ENCODE peak calls at places on chromosome 9, in ten cellular contexts. P is RWPE1, Y is brain microvascular endothelial cell, X is GM23338, V is AG09309, U is AG10803, Q is cardiac muscle cell, L is WTC11, O is epithelial cell of esophagus, B is AG09319. C is an unnamed sample.

GRCh38 chr9:2128611-2129010 is 113.5 kb downstream of the SMARCA2 start:
- DNase-seq in O (no peak), B (no peak), L (no peak), X (no peak), U (no peak), Y (no peak), V (no peak), P (no peak), Q (no peak), C (no peak)

GRCh38 chr9:120152295-120152694 is 427.7 kb downstream of the CDK5RAP2 start:
- DNase-seq in Q (peak), Y (no peak), L (peak), X (peak), B (no peak), V (no peak), O (no peak), U (no peak), P (no peak), C (no peak)

GRCh38 chr9:21871256-21871975 is 69.0 kb downstream of the MTAP start:
- DNase-seq in U (no peak), B (no peak), X (no peak), Q (no peak), V (no peak), Y (no peak), O (peak), L (no peak), P (no peak), C (no peak)

GRCh38 chr9:97660847-97661246 is 27.2 kb downstream of the NCBP1 start:
- DNase-seq in V (no peak), Y (no peak), B (no peak), X (no peak), P (no peak), U (no peak), O (no peak), L (no peak), Q (peak), C (no peak)

GRCh38 chr9:96408409-96409280 is 9.5 kb downstream of the ZNF367 start:
- DNase-seq in U (no peak), Q (no peak), B (no peak), V (no peak), X (no peak), Y (no peak), P (no peak), O (no peak), L (no peak), C (no peak)

GRCh38 chr9:123702477-123702876 is 227.4 kb downstream of the DENND1A start:
- DNase-seq in O (no peak), B (no peak), Y (no peak), U (no peak), P (no peak), Q (no peak), X (no peak), V (no peak), L (no peak), C (no peak)

GRCh38 chr9:133526721-133527321 is 2.1 kb upstream of the MYMK start:
- DNase-seq in L (peak), O (no peak), X (peak), U (no peak), P (no peak), V (no peak), Y (no peak), Q (no peak), B (no peak), C (no peak)

GRCh38 chr9:5514608-5515260 is 4.4 kb downstream of the PDCD1LG2 start:
- DNase-seq in O (no peak), U (no peak), Q (no peak), B (no peak), Y (no peak), P (no peak), V (no peak), L (no peak), X (no peak), C (no peak)

GRCh38 chr9:115891929-115892328 is 261.7 kb upstream of the PAPPA start:
- DNase-seq in Y (peak), L (no peak), P (no peak), O (peak), U (peak), Q (peak), X (no peak), V (peak), B (peak), C (peak)

GRCh38 chr9:18723366-18723765 is 249.4 kb downstream of the ADAMTSL1 start:
- DNase-seq in U (no peak), P (no peak), Q (no peak), L (no peak), V (no peak), O (no peak), X (no peak), B (no peak), Y (no peak), C (no peak)

GRCh38 chr9:103068666-103069207 is 73.6 kb downstream of the CYLC2 start:
- DNase-seq in B (no peak), U (no peak), O (no peak), L (no peak), Q (no peak), Y (peak), X (no peak), P (no peak), V (no peak), C (no peak)

GRCh38 chr9:89883401-89884341 is 278.9 kb downstream of the GADD45G start:
- DNase-seq in O (no peak), L (no peak), B (no peak), X (no peak), P (no peak), V (no peak), Q (no peak), Y (no peak), U (no peak), C (no peak)

GRCh38 chr9:105297442-105298097 is 53.1 kb downstream of the SLC44A1 start:
- DNase-seq in O (no peak), Y (no peak), U (no peak), V (no peak), P (no peak), L (no peak), Q (peak), B (no peak), X (peak), C (no peak)

GRCh38 chr9:14349141-14349817 is 35.3 kb upstream of the NFIB start:
- DNase-seq in V (no peak), Y (no peak), B (no peak), P (no peak), X (no peak), L (no peak), U (no peak), Q (peak), O (no peak), C (no peak)

GRCh38 chr9:80931163-80931562 is 758.2 kb downstream of the TLE1 start:
- DNase-seq in B (no peak), L (no peak), Y (no peak), U (no peak), V (no peak), Q (no peak), P (no peak), X (no peak), O (no peak), C (no peak)

GRCh38 chr9:110015759-110016158 is 192.2 kb downstream of the C9orf152 start:
- DNase-seq in L (no peak), Y (peak), V (no peak), O (peak), B (no peak), X (no peak), Q (peak), U (peak), P (peak), C (peak)

GRCh38 chr9:99821187-99822095 is at the start of gene NR4A3:
- DNase-seq in B (peak), Y (peak), V (peak), O (peak), L (peak), X (peak), P (peak), U (peak), Q (peak), C (peak)

GRCh38 chr9:99824378-99825157 is 2.9 kb downstream of the NR4A3 start:
- DNase-seq in B (no peak), Q (peak), Y (peak), U (peak), O (peak), X (peak), V (no peak), L (peak), P (peak), C (peak)

GRCh38 chr9:99822096-99822595 is 461 bp downstream of the NR4A3 start:
- DNase-seq in O (peak), X (no peak), V (no peak), Y (no peak), Q (no peak), U (peak), B (no peak), P (peak), L (no peak), C (no peak)

GRCh38 chr9:99823392-99824377 is 2.0 kb downstream of the NR4A3 start:
- DNase-seq in L (peak), B (no peak), O (peak), P (peak), X (peak), Q (peak), U (peak), V (no peak), Y (peak), C (peak)

GRCh38 chr9:99822596-99823391 is 1.1 kb downstream of the NR4A3 start:
- DNase-seq in V (no peak), B (no peak), U (peak), L (peak), P (peak), O (peak), Y (peak), X (peak), Q (peak), C (peak)
- TF ChIP-seq CTCF in V (no peak), B (no peak), U (no peak), L (no peak), P (no peak), O (no peak), Y (no peak), X (no peak), Q (no peak), C (no peak)

DNA sequence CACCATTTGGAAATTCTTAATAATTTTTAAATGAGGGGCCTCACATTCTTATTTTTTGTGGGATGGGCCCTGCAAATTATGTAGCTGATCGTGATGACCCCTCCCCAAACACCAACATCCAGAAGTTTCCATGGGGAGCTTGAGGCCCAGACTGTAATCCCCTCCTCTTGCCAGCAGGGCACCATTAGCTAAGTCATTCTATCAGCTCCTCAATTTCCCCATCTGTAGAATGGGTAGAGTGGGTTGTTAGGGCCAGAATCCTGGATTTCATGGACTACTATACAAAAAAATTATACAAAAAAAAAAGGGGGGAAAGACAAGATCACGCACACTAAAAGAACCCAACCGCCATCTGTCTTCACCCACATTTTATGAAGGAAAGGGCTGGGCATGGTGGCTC is 38.4 kb downstream of the SHB start:
- DNase-seq in B (no peak), X (no peak), Q (no peak), P (no peak), U (no peak), L (no peak), O (no peak), V (no peak), Y (no peak), C (no peak)
- TF ChIP-seq CTCF in B (no peak), X (no peak), Q (no peak), P (no peak), U (peak), L (no peak), O (peak), V (no peak), Y (peak), C (peak)

DNA sequence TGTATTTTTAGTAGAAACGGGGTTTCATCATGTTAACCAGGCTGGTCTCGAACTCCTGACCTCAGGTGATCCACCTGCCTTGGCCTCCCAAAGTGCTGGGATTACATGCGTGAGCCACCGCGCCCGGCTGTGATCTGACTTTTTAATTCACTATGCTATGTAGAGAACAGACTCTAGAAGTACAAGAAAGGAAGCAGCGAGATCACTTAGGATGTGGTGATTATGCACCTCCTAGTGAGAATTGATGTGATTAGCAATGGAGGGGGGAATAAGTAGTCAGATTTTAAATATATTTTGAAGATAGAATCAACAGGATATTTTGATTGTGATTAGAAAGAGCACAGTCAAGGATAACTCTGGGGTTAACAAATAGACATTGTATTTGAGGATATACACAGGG is 36.3 kb downstream of the GAPVD1 start:
- DNase-seq in Y (no peak), O (no peak), B (no peak), Q (no peak), X (no peak), U (no peak), L (no peak), P (no peak), V (no peak), C (no peak)
- TF ChIP-seq CTCF in Y (no peak), O (no peak), B (no peak), Q (no peak), X (no peak), U (no peak), L (no peak), P (no peak), V (no peak), C (no peak)

GRCh38 chr9:127424669-127424986 is 446 bp downstream of the ZNF79 start:
- DNase-seq in O (no peak), P (no peak), X (no peak), Q (no peak), L (no peak), Y (no peak), U (no peak), V (no peak), B (no peak), C (no peak)
- TF ChIP-seq CTCF in O (no peak), P (no peak), X (no peak), Q (no peak), L (no peak), Y (no peak), U (peak), V (no peak), B (no peak), C (no peak)

GRCh38 chr9:127050581-127050980 is 71.9 kb downstream of the ANGPTL2 start:
- DNase-seq in X (no peak), U (no peak), Y (no peak), O (no peak), B (no peak), L (no peak), V (no peak), Q (no peak), P (no peak), C (no peak)

GRCh38 chr9:127049581-127049980 is 72.9 kb downstream of the ANGPTL2 start:
- DNase-seq in L (no peak), V (no peak), Y (peak), O (no peak), B (no peak), X (no peak), U (no peak), P (no peak), Q (peak), C (no peak)

GRCh38 chr9:127050152-127050551 is 72.3 kb downstream of the ANGPTL2 start:
- DNase-seq in Y (no peak), L (no peak), X (no peak), P (no peak), O (no peak), U (no peak), B (no peak), Q (no peak), V (no peak), C (no peak)

GRCh38 chr9:127047971-127048370 is 74.5 kb downstream of the ANGPTL2 start:
- DNase-seq in P (no peak), X (no peak), L (no peak), O (no peak), Y (no peak), Q (no peak), U (no peak), B (no peak), V (no peak), C (no peak)

DNA sequence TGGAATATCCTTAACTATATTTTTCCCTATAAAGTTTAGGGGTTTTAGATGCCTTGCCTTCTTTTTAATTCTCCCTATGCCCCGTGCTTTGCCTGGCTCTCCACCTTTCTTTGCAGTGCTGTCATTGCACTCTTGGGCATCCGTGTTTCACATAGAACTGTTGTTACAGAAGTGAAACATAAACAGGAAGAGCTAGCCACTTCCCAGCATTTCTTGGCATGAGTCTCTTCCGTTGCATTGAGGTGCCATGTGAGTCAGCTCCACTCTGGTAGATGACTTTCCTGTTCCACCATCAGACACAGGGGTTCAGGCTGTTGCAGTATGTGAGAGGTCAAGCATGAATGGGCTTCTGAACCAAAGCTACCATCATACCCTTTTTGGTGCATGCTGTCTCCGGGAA is 73.4 kb downstream of the ANGPTL2 start:
- DNase-seq in X (no peak), L (no peak), B (peak), P (peak), Q (peak), U (peak), Y (peak), V (peak), O (peak), C (peak)
- TF ChIP-seq CTCF in X (no peak), L (no peak), B (peak), P (no peak), Q (peak), U (peak), Y (peak), V (peak), O (peak), C (peak)

GRCh38 chr9:130053504-130054427 is at the start of gene GPR107:
- DNase-seq in V (no peak), P (peak), Y (peak), B (no peak), O (peak), Q (peak), L (peak), X (peak), U (peak), C (peak)
- TF ChIP-seq CTCF in V (no peak), P (no peak), Y (no peak), B (no peak), O (no peak), Q (no peak), L (no peak), X (no peak), U (no peak), C (no peak)

GRCh38 chr9:130689937-130690700 is 3.5 kb upstream of the EXOSC2 start:
- DNase-seq in X (peak), L (peak), Y (peak), Q (peak), V (peak), U (peak), P (peak), B (peak), O (peak), C (peak)

GRCh38 chr9:130693426-130694191 is at the start of gene EXOSC2:
- DNase-seq in L (peak), V (peak), O (peak), Q (peak), Y (peak), B (peak), U (peak), P (peak), X (peak), C (peak)

GRCh38 chr9:130694205-130694604 is 625 bp downstream of the EXOSC2 start:
- DNase-seq in B (no peak), X (no peak), Q (no peak), Y (no peak), L (no peak), V (no peak), U (no peak), O (no peak), P (no peak), C (no peak)

GRCh38 chr9:130693101-130693425 is 517 bp upstream of the EXOSC2 start:
- DNase-seq in P (no peak), X (no peak), O (no peak), Y (no peak), U (no peak), Q (no peak), B (no peak), V (no peak), L (no peak), C (no peak)

GRCh38 chr9:130692365-130692764 is 1.2 kb upstream of the EXOSC2 start:
- DNase-seq in Y (no peak), P (no peak), V (no peak), B (no peak), U (no peak), L (peak), O (peak), X (peak), Q (no peak), C (no peak)
- TF ChIP-seq CTCF in Y (peak), P (no peak), V (no peak), B (no peak), U (no peak), L (peak), O (peak), X (peak), Q (peak), C (peak)

C was measured in HFFc6.